ENCODE peak calls at places on chromosomes 4 and X, in eight cellular contexts. X is hypothalamus, I is T-cell, Q is sciatic nerve, U is non-pigmented ciliary epithelial cell, Y is T-helper 2 cell, A is neural progenitor cell, M is amniotic stem cell. G is an unnamed sample.

GRCh38 chr4:150952167-150952845 is 62.8 kb downstream of the LRBA start:
- DNase-seq in Q (no peak), I (no peak), U (no peak), X (no peak), Y (no peak), A (no peak), M (no peak), G (no peak)

GRCh38 chr4:110503588-110504435 is 27.9 kb downstream of the ENPEP start:
- DNase-seq in I (no peak), M (no peak), A (no peak), Y (no peak), X (no peak), Q (no peak), U (no peak), G (no peak)

GRCh38 chr4:7218686-7219085 is 26.3 kb downstream of the SORCS2 start:
- DNase-seq in Q (no peak), M (no peak), U (no peak), I (no peak), X (no peak), A (no peak), Y (no peak), G (no peak)

GRCh38 chr4:115918149-115918548 is 804.7 kb upstream of the NDST4 start:
- DNase-seq in Y (no peak), I (no peak), A (no peak), M (no peak), Q (no peak), U (no peak), X (no peak), G (no peak)

GRCh38 chrX:63349307-63349706 is 1.8 kb downstream of the SPIN4 start:
- DNase-seq in M (no peak), Q (no peak), A (no peak), U (no peak), I (no peak), Y (no peak), X (no peak), G (no peak)

GRCh38 chr4:85265234-85265633 is 209.7 kb upstream of the ARHGAP24 start:
- DNase-seq in Y (no peak), I (no peak), A (no peak), U (no peak), Q (no peak), M (no peak), X (no peak), G (no peak)

GRCh38 chrX:27446423-27446822 is 16.7 kb downstream of the PPP4R3C start:
- DNase-seq in M (no peak), Q (no peak), I (no peak), A (no peak), X (no peak), Y (no peak), U (no peak), G (no peak)

GRCh38 chr4:68272860-68273259 is 27.4 kb upstream of the TMPRSS11B start:
- DNase-seq in I (no peak), X (no peak), U (no peak), Y (no peak), Q (no peak), A (peak; percentile 28), M (no peak), G (no peak)

GRCh38 chrX:63506320-63506719 is 155.2 kb upstream of the SPIN4 start:
- DNase-seq in Q (no peak), X (no peak), M (no peak), U (no peak), I (no peak), A (peak; percentile 31), Y (no peak), G (no peak)

GRCh38 chrX:46574337-46574940 is 874 bp downstream of the CHST7 start:
- DNase-seq in U (no peak), Y (peak; percentile 22), X (no peak), I (peak; percentile 20), A (peak; percentile 24), M (no peak), Q (no peak), G (peak; percentile 9)